ENCODE peak calls at places on chromosomes 13 and 19, in seven cellular contexts. C is body of pancreas, L is A549, S is breast epithelium, N is Peyer's patch, R is IMR-90, D is stomach. V is an unnamed sample.

GRCh38 chr13:106038752-106039151 is 496.7 kb downstream of the EFNB2 start:
- DNase-seq in C (no peak), L (peak), S (no peak), N (no peak), R (peak), D (no peak), V (no peak)

GRCh38 chr13:112724788-112725345 is 35.0 kb downstream of the ATP11A start:
- DNase-seq in C (no peak), L (no peak), S (no peak), N (no peak), R (no peak), D (no peak), V (no peak)

GRCh38 chr19:40799558-40800338 is 757 bp downstream of the EGLN2 start:
- DNase-seq in C (no peak), L (no peak), S (no peak), N (peak), R (no peak), D (peak), V (no peak)

GRCh38 chr13:109979186-109979585 is 192.8 kb upstream of the IRS2 start:
- DNase-seq in C (no peak), L (no peak), S (no peak), N (no peak), R (no peak), D (no peak), V (no peak)

GRCh38 chr19:54271106-54271505 is 9.8 kb downstream of the LILRB2 start:
- DNase-seq in C (no peak), L (no peak), S (no peak), N (no peak), R (no peak), D (no peak), V (peak)

GRCh38 chr19:2051771-2052704 is 994 bp upstream of the MKNK2 start:
- DNase-seq in C (peak), L (no peak), S (no peak), N (peak), R (no peak), D (peak), V (peak)

GRCh38 chr13:67147257-67148218 is 82.6 kb downstream of the PCDH9 start:
- DNase-seq in C (no peak), L (peak), S (no peak), N (no peak), R (peak), D (no peak), V (no peak)

GRCh38 chr13:113216165-113217056 is 7.0 kb downstream of the CUL4A start:
- DNase-seq in C (peak), L (peak), S (peak), N (no peak), R (peak), D (peak), V (peak)

GRCh38 chr19:43439183-43440063 is 24.7 kb downstream of the TEX101 start:
- DNase-seq in C (no peak), L (peak), S (no peak), N (peak), R (no peak), D (no peak), V (no peak)

GRCh38 chr13:100108913-100109507 is 20.1 kb downstream of the PCCA start:
- DNase-seq in C (no peak), L (no peak), S (no peak), N (no peak), R (peak), D (no peak), V (no peak)

GRCh38 chr13:32042567-32042966 is 11.0 kb downstream of the FRY start:
- DNase-seq in C (no peak), L (no peak), S (no peak), N (no peak), R (no peak), D (no peak), V (no peak)

GRCh38 chr19:14081797-14082674 is 3.5 kb downstream of the C19orf67 start:
- DNase-seq in C (peak), L (no peak), S (peak), N (no peak), R (peak), D (peak), V (peak)

GRCh38 chr19:35154535-35155406 is at the start of gene FXYD5:
- DNase-seq in C (peak), L (peak), S (no peak), N (peak), R (peak), D (peak), V (peak)

GRCh38 chr19:58261968-58262921 is 16.5 kb upstream of the ZNF8 start:
- DNase-seq in C (no peak), L (peak), S (no peak), N (no peak), R (no peak), D (no peak), V (no peak)

GRCh38 chr19:42301646-42302204 is at the start of gene PRR19:
- DNase-seq in C (no peak), L (no peak), S (no peak), N (peak), R (no peak), D (no peak), V (peak)

GRCh38 chr19:5016268-5016667 is 47.4 kb downstream of the KDM4B start:
- DNase-seq in C (no peak), L (no peak), S (no peak), N (no peak), R (no peak), D (no peak), V (no peak)

GRCh38 chr13:113665582-113666323 is 1.3 kb upstream of the GRK1 start:
- DNase-seq in C (no peak), L (no peak), S (no peak), N (no peak), R (no peak), D (peak), V (peak)

GRCh38 chr13:71864981-71865857 is 1.8 kb downstream of the DACH1 start:
- DNase-seq in C (peak), L (no peak), S (no peak), N (no peak), R (no peak), D (no peak), V (peak)

GRCh38 chr19:42290136-42290522 is 11.8 kb upstream of the PRR19 start:
- DNase-seq in C (no peak), L (no peak), S (no peak), N (no peak), R (no peak), D (no peak), V (no peak)

GRCh38 chr13:91017669-91018053 is 329.8 kb upstream of the MIR17HG start:
- DNase-seq in C (peak), L (peak), S (no peak), N (no peak), R (no peak), D (no peak), V (no peak)

GRCh38 chr13:21395953-21396352 is 63.1 kb downstream of the ZDHHC20 start:
- DNase-seq in C (no peak), L (no peak), S (no peak), N (no peak), R (no peak), D (no peak), V (no peak)

GRCh38 chr19:3942790-3943409 is 10.0 kb downstream of the NMRK2 start:
- DNase-seq in C (no peak), L (peak), S (no peak), N (no peak), R (no peak), D (no peak), V (no peak)

GRCh38 chr19:2049741-2050348 is 1.2 kb downstream of the MKNK2 start:
- DNase-seq in C (peak), L (peak), S (peak), N (peak), R (peak), D (peak), V (peak)

GRCh38 chr13:91359071-91359470 is 11.6 kb downstream of the MIR17HG start:
- DNase-seq in C (no peak), L (no peak), S (no peak), N (no peak), R (no peak), D (no peak), V (no peak)

GRCh38 chr13:110912651-110913051 is 2.2 kb downstream of the ANKRD10 start:
- DNase-seq in C (no peak), L (peak), S (no peak), N (no peak), R (peak), D (no peak), V (no peak)

GRCh38 chr13:85241045-85241444 is 558.2 kb downstream of the SLITRK6 start:
- DNase-seq in C (no peak), L (no peak), S (no peak), N (no peak), R (peak), D (no peak), V (no peak)

GRCh38 chr19:47776568-47776967 is 1.9 kb upstream of the SELENOW start:
- DNase-seq in C (no peak), L (peak), S (no peak), N (no peak), R (no peak), D (no peak), V (no peak)

GRCh38 chr13:40383132-40383531 is 283.3 kb downstream of the FOXO1 start:
- DNase-seq in C (no peak), L (no peak), S (no peak), N (no peak), R (no peak), D (no peak), V (no peak)

GRCh38 chr13:63367522-63368198 is 1952.0 kb upstream of the PCDH20 start:
- DNase-seq in C (no peak), L (no peak), S (no peak), N (no peak), R (no peak), D (no peak), V (no peak)

GRCh38 chr13:66424417-66424816 is 805.7 kb downstream of the PCDH9 start:
- DNase-seq in C (no peak), L (no peak), S (no peak), N (no peak), R (peak), D (no peak), V (no peak)

GRCh38 chr19:35345671-35346111 is 2.0 kb upstream of the FFAR1 start:
- DNase-seq in C (peak), L (no peak), S (no peak), N (peak), R (no peak), D (no peak), V (no peak)

GRCh38 chr13:110128546-110128945 is 178.4 kb downstream of the COL4A1 start:
- DNase-seq in C (no peak), L (no peak), S (no peak), N (no peak), R (no peak), D (no peak), V (no peak)

GRCh38 chr19:36089847-36090246 is 21.1 kb upstream of the OVOL3 start:
- DNase-seq in C (no peak), L (no peak), S (no peak), N (no peak), R (no peak), D (no peak), V (no peak)

GRCh38 chr13:113207890-113208423 is 512 bp downstream of the PCID2 start:
- DNase-seq in C (peak), L (peak), S (no peak), N (no peak), R (peak), D (no peak), V (peak)

GRCh38 chr19:39645800-39646411 is 9.8 kb upstream of the LGALS16 start:
- DNase-seq in C (no peak), L (no peak), S (no peak), N (no peak), R (peak), D (no peak), V (no peak)

DNA sequence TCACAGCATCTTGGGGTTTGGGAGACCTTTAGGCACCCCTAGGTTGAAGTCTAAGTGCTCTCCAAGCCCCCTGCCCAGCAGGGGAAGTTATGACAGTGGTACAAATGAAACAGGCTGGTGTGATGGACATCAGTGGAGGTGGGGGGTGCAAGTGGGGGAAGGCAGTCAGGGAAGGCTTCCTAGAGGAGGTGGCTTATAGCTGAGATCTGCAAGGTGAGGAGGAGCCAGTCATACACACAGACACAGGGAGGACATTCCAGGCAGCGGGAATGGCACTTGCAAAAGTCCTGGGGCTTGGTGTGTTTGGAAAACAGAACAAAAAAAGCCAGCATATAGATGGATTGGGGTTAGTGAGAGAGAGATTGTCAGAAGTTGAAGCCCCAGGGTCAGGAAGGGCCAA is 11.6 kb downstream of the HSH2D start:
- DNase-seq in C (no peak), L (no peak), S (no peak), N (no peak), R (no peak), D (no peak), V (no peak)
- TF ChIP-seq POLR2A in C (no peak), L (no peak), S (no peak), N (no peak), R (no peak), D (no peak), V (no peak)

DNA sequence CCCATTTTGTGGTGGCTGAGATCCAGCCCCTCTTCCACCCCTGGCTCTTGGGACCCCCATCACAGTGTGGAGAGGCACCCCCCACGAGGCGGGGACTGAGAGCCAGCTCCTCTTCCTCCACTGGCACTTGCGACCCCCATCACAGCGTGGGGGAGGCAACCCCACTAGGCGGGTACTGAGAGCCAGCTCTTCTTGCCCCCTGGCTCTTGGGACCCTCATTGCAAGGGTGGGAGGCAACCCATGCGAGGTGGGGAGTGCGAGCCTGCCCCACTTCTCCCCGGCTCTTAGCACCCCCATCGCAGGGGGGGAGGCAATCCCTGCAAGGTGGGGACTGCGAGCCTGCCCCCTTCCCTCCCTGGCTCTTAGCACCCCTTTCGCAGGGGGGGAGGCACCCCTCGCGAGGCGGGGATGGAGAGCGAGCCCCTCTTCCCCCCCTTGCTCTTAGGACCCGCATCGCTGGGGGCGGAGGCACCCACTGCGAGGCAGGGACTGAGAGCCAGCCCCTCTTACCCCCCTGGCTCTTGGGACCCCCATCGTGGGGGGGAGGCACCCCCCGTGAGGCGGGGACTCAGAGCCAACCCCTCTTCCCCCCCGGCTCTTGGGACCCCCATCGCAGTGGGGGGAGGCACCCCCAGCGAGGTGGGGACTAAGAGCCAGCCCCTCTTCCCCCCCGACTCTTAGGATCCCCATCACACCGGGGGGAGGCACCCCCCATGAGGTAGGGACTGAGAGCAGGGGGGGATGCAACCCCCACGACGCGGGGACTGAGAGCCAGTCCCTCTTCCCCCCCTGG is 364.6 kb upstream of the SPRY2 start:
- DNase-seq in C (no peak), L (no peak), S (no peak), N (no peak), R (no peak), D (no peak), V (no peak)
- TF ChIP-seq CTCF in C (no peak), L (no peak), S (no peak), N (no peak), R (no peak), D (no peak), V (no peak)

DNA sequence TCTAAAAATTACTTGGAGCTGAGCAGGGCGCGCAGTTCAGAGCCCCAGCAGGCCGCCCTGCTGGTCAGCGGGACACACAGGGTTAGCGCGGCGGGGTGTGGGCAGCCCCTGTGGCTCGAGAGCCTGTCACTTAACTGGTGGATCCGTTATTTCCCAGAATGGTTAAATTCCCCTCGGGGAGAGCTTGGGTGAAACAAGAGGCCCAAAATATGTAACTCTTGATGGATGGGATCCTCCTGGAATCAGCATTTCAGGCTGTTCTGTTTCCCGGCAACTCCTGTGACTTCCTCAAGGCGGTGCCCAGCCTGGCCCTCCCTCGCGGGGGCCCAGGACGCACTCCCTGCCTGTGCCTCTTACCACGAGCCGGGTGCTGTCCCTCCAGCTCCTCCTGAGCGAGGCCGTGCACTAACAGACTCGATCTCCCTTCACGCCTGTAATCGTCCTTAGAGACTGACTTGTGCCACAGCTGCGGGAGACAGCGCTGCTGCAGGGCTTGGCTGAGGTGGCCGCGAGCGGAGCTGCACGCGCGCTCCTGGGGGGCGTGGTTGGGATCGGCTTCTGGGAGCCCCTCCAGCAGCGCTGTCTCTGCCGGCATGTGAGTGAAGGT is 9.7 kb downstream of the PTBP1 start:
- DNase-seq in C (no peak), L (no peak), S (no peak), N (no peak), R (no peak), D (no peak), V (no peak)
- TF ChIP-seq POLR2A in C (no peak), L (no peak), S (no peak), N (no peak), R (no peak), D (no peak), V (no peak)

DNA sequence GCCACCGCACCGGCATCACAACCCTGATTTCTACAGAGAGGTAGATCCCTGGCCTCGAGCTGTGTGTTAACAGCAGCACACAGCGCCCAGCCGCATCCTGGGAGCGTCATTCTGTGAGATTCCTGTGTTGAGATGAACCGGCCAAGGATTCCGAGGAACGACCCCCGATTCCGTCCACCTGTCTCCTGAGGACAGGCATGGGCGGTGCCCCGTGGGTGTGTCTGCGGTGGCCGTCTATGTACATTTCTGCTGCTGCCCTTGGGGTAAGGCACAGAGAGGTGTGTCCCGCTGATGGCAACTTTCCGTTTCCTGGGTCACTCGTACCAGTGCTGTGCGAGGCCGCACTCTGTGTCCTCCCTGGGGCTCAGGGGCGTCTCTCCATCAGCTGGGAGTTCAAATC is 16.1 kb upstream of the F2RL3 start:
- DNase-seq in C (no peak), L (no peak), S (no peak), N (no peak), R (no peak), D (no peak), V (no peak)
- TF ChIP-seq CTCF in C (no peak), L (no peak), S (no peak), N (no peak), R (no peak), D (no peak), V (no peak)

DNA sequence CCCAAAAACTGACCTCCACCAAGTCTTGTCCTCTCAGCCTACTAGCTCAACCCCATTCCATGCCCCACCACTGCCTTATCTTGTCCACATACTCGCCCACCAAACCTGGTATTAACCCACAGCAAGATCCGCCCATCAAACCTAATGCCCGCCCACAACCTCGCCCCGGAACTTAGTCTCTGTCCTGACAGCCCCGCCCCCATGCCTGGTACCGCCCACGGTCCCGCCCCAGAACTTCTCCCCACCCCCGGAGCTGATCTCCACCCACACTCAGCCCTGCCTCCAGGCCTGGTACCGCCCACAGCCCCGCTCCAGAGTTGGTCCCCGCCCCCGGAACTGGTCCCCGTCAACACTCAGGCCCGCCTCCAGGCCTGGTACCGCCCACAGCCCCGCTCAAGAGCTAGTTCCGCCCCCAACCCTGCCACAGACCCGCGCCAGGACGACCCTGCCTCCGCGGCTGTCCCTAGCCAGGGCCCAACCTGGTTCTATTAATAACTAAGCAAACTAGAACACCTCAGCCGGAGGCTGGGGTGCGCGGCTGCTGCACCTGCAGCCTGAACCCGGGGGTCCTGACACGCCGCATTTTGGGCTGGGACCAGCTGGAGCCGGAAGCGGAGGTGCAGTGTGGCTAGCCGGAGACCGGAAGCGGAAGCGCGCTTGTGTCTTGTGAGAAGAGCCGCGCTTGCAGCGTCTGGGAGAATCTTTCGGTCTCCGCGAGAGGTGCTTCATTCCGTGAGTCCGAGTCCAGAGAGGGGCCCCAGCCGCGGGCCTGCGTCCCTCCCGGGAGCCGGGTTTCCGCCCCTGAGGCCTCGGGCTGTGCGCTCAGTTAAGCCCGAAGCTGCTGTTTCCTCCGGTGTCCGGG is at the start of gene ZNF557:
- DNase-seq in C (peak), L (peak), S (peak), N (peak), R (peak), D (peak), V (peak)
- TF ChIP-seq POLR2A in C (peak), L (peak), S (peak), N (peak), R (peak), D (no peak), V (peak)